ENCODE peak calls at places on chromosomes 7 and 10, in four cellular contexts. K is CD8-positive, alpha-beta memory T cell; O is neural progenitor cell; N is AG04450. Q is an unnamed sample. For H3K9me3, the result is how much of the 10 kb centered on the place peaks cover.

GRCh38 chr10:119642556-119643111 is 8.5 kb upstream of the BAG3 start:
- DNase-seq in K (peak), O (no peak), N (no peak), Q (no peak)

GRCh38 chr10:5530412-5530806 is 5.6 kb downstream of the CALML3 start:
- DNase-seq in K (no peak), O (no peak), N (no peak), Q (no peak)

GRCh38 chr10:96695366-96695765 is 24.9 kb downstream of the PIK3AP1 start:
- DNase-seq in K (peak), O (no peak), N (no peak), Q (no peak)

GRCh38 chr10:123393170-123393569 is 239.0 kb downstream of the BUB3 start:
- DNase-seq in K (no peak), O (no peak), N (no peak), Q (no peak)

GRCh38 chr10:48497965-48498770 is 106.7 kb downstream of the ARHGAP22 start:
- DNase-seq in K (no peak), O (no peak), N (no peak), Q (no peak)

GRCh38 chr10:100697070-100697469 is 48.3 kb upstream of the PAX2 start:
- DNase-seq in K (no peak), O (no peak), N (no peak), Q (peak)

GRCh38 chr7:5500777-5501350 is 77.2 kb upstream of the TNRC18 start:
- DNase-seq in K (no peak), O (no peak), N (no peak), Q (no peak)

GRCh38 chr7:13982940-13983677 is 6.4 kb downstream of the ETV1 start:
- DNase-seq in K (no peak), O (no peak), N (no peak), Q (no peak)

GRCh38 chr7:139570119-139570518 is 46.6 kb downstream of the CLEC2L start:
- DNase-seq in K (no peak), O (peak), N (no peak), Q (no peak)

GRCh38 chr10:46536171-46536570 is 20.3 kb downstream of the GPRIN2 start:
- DNase-seq in K (no peak), O (no peak), N (no peak), Q (no peak)

GRCh38 chr7:28587211-28587610 is 174.9 kb downstream of the CREB5 start:
- DNase-seq in K (no peak), O (peak), N (no peak), Q (peak)

GRCh38 chr7:65477326-65477725 is 103.7 kb downstream of the ZNF92 start:
- DNase-seq in K (no peak), O (peak), N (no peak), Q (peak)

GRCh38 chr7:129612112-129613015 is 844 bp downstream of the NRF1 start:
- DNase-seq in K (peak), O (peak), N (no peak), Q (peak)

GRCh38 chr10:103895458-103896186 is 22.4 kb downstream of the STN1 start:
- DNase-seq in K (no peak), O (no peak), N (no peak), Q (no peak)

GRCh38 chr10:117004238-117004626 is 755 bp downstream of the SHTN1 start:
- DNase-seq in K (no peak), O (no peak), N (no peak), Q (no peak)

GRCh38 chr7:55150709-55151108 is 131.9 kb downstream of the EGFR start:
- DNase-seq in K (no peak), O (no peak), N (no peak), Q (no peak)

GRCh38 chr10:130686680-130687300 is 550.6 kb downstream of the GLRX3 start:
- DNase-seq in K (no peak), O (peak), N (no peak), Q (no peak)

GRCh38 chr10:130691787-130692186 is 555.6 kb downstream of the GLRX3 start:
- DNase-seq in K (no peak), O (no peak), N (no peak), Q (no peak)

GRCh38 chr10:130687566-130687965 is 551.4 kb downstream of the GLRX3 start:
- DNase-seq in K (no peak), O (no peak), N (no peak), Q (no peak)

GRCh38 chr10:130689743-130690626 is 553.8 kb downstream of the GLRX3 start:
- DNase-seq in K (no peak), O (no peak), N (no peak), Q (no peak)
- H3K4me3 ChIP-seq in K (no peak), O (no peak), N (no peak), Q (no peak)

GRCh38 chr7:1481300-1481699 is 22.0 kb upstream of the MICALL2 start:
- DNase-seq in K (no peak), O (no peak), N (no peak), Q (no peak)

GRCh38 chr7:1480670-1481069 is 21.4 kb upstream of the MICALL2 start:
- DNase-seq in K (no peak), O (no peak), N (no peak), Q (no peak)

GRCh38 chr7:1478480-1478879 is 19.2 kb upstream of the MICALL2 start:
- DNase-seq in K (no peak), O (no peak), N (no peak), Q (no peak)

GRCh38 chr7:1476859-1477258 is 17.6 kb upstream of the MICALL2 start:
- DNase-seq in K (no peak), O (no peak), N (no peak), Q (no peak)

DNA sequence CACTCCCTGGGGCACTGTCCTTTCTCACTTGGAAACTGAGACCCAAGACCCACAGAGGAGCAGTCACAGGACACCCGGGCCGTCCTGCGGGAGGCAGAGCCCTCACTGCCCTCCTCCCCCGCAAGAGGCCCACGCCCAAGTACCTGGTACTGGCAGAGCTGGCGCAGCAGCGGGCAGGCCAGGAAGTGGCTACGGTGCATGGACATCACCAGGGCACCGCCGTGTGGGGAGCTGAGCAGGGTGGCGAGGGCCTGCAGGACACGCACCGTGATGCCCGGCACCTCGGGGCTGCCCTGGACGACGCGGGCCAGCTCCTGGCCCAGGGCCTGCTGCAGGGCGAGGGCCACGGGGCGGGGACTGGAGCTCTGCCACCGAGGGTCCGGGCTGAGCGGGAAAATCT is 20.0 kb upstream of the MICALL2 start:
- DNase-seq in K (no peak), O (no peak), N (no peak), Q (no peak)
- H3K9me3 ChIP-seq in K (under half), O (under half), N (under half), Q (under half)

DNA sequence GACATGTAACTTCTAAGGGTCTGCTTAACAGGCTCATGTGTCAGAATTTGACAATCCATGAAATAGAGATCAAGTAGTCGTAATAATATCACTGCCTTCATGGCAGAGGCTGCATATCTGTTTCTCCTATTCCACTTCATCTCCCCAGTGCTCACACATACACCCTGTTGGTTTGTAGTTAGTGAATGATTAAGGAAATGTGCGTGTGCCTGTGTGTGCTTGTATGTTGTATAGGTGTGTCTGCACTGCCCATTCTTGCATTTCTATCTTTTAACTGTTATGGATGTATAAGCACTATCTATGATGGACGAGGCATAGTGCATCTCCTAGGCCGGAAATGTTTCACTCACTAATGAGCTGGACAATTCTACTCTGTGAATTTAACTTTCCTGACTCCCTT is 985.2 kb downstream of the LRMDA start:
- DNase-seq in K (no peak), O (no peak), N (no peak), Q (no peak)
- H3K4me3 ChIP-seq in K (no peak), O (no peak), N (no peak), Q (no peak)

DNA sequence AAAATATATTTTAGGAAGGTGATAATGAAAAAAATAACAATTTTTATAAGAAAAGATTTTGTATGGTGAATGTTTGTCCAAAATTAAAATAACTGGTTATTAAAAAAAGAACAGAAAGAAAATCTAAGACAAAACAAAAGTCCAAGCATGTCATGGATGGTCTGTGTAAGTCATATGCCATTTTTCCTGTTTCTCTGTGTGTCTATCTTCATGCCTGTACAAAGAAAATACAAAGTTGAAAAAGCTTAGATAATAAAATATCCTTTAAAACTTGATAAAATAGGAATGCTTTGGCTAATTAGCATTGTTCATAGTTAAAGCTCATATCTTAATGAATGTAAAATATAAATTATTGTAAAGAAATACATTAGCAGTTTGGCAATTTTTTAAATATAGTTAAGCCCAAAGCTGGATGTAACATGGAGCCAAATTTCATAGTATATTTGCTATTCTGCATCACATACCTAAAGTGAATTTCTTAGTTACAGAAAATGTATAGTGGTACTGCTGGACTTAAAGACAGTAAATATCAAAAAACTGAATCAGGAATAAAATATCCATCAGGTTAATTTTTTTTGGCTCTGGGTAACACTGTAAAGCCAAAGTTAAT is 661.1 kb downstream of the PCDH15 start:
- DNase-seq in K (no peak), O (no peak), N (no peak), Q (no peak)
- H3K9me3 ChIP-seq in K (under half), O (under half), N (under half), Q (under half)

DNA sequence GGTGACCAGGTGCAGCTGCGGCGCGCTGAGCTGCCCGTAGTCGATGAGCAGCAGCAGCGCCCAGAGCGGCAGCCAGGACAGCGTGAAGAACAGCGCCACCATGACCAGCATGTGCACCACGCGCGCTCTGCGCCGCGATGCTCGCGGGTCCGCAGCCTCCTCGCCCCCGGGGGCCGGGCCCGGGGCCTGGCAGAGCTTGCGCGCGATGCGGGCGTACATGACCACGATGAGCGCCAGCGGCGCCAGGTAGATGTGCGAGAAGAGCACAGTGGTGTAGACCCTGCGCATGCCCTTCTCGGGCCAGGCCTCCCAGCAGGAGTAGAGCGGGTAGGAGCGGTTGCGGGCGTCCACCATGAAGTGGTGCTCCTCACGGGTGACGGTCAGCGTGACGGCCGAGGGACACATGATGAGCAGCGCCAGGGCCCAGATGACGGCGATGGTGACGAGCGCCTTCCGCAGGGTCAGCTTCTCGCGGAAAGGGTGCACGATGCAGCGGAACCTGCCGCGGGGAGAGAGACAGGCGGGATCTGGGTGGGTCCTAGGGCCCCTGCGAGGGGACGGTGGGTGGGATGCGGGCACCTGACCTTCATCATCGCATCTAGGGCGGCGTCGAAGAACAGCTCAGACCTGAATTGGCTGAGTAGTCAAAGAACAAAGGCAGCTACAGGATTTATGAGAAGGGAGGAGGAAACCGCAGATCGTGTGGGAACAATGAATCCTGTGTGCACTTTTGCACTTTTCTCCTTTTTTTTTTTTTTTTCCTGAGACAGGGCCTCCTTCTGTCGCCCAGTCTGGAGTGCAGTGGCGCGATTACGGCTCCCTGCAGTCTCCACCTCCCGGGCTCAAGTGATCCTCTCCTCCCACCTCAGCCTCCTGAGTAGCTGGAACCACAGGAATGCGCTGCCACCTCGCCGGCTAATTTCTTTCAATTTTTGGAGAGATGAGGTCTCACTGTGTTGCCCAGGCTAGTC is 22.4 kb upstream of the PPA1 start:
- DNase-seq in K (no peak), O (no peak), N (no peak), Q (peak)
- H3K4me3 ChIP-seq in K (peak), O (no peak), N (no peak), Q (no peak)

DNA sequence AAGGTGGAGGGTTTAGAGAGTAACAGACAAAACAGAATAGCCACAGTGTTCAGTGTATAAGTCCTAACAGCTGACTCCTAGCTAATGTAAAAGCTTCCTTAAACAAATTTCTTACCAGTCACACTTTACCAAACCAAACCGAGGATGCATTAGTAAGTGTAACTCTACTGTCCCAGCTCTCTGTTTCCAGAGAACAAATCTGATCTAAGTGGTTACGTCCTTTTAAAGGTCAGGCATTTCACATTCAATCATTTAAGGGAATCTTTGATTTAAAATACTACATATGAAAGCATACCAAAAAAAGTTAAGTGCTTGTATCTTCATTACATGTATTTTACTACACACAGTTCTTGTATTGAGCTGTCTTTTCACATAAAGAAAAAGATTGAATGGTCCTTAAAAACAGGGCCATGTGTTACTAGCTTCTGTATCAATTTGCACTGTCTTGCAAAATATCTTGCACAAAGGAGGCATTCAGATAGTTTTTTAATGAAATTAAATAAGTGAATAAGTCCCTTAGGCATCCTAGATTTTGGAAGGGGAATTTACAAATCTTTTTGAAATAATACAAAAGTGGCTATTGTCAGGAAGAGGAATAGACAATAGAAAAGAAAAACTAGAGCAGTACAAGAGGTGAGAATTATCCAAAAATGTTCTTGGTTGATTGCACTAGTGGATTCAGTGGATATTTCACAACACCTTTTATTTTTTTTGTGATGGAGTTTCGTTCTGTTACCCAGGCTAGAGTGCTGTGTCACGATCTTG is 58.4 kb upstream of the SPOCK2 start:
- DNase-seq in K (no peak), O (no peak), N (no peak), Q (no peak)
- H3K9me3 ChIP-seq in K (under half), O (under half), N (under half), Q (under half)